ENCODE peak calls at places on chromosomes 1 and 21, in five cellular contexts. N, J, G, B and E are unnamed samples.

GRCh38 chr1:99590578-99591209 is 55.2 kb upstream of the PALMD start:
- DNase-seq in N (no peak), J (peak), G (no peak), B (peak), E (no peak)

GRCh38 chr1:153928245-153928644 is 5.5 kb upstream of the GATAD2B start:
- DNase-seq in N (no peak), J (no peak), G (no peak), B (no peak), E (no peak)

GRCh38 chr1:38724160-38725131 is 135.1 kb downstream of the RRAGC start:
- DNase-seq in N (no peak), J (no peak), G (no peak), B (no peak), E (no peak)

GRCh38 chr1:102071451-102071850 is 74.7 kb upstream of the OLFM3 start:
- DNase-seq in N (no peak), J (no peak), G (no peak), B (peak), E (no peak)

GRCh38 chr1:24960071-24960801 is 30.2 kb upstream of the RUNX3 start:
- DNase-seq in N (no peak), J (no peak), G (no peak), B (no peak), E (no peak)

GRCh38 chr1:10561955-10562354 is 87.2 kb downstream of the PEX14 start:
- DNase-seq in N (no peak), J (no peak), G (no peak), B (no peak), E (no peak)

GRCh38 chr1:160744287-160744857 is 5.3 kb downstream of the SLAMF7 start:
- DNase-seq in N (no peak), J (no peak), G (no peak), B (no peak), E (no peak)

GRCh38 chr1:171226757-171227370 is 21.4 kb upstream of the FMO1 start:
- DNase-seq in N (peak), J (no peak), G (no peak), B (peak), E (no peak)

GRCh38 chr1:234582626-234583354 is 27.2 kb downstream of the IRF2BP2 start:
- DNase-seq in N (no peak), J (no peak), G (no peak), B (peak), E (no peak)

GRCh38 chr1:22551591-22552370 is 11.5 kb upstream of the EPHA8 start:
- DNase-seq in N (no peak), J (no peak), G (no peak), B (peak), E (no peak)

GRCh38 chr1:239361403-239361802 is 25.0 kb upstream of the CHRM3 start:
- DNase-seq in N (no peak), J (no peak), G (no peak), B (no peak), E (peak)

GRCh38 chr21:44874497-44875331 is 1.2 kb upstream of the PTTG1IP start:
- DNase-seq in N (no peak), J (peak), G (peak), B (no peak), E (peak)

GRCh38 chr1:222464841-222465210 is 83.1 kb downstream of the HHIPL2 start:
- DNase-seq in N (peak), J (peak), G (no peak), B (peak), E (peak)

GRCh38 chr1:69315823-69316222 is 251.9 kb upstream of the LRRC7 start:
- DNase-seq in N (peak), J (no peak), G (no peak), B (no peak), E (no peak)

GRCh38 chr1:153395136-153395685 is 4.3 kb upstream of the S100A8 start:
- DNase-seq in N (peak), J (peak), G (no peak), B (no peak), E (no peak)

GRCh38 chr1:24861821-24862727 is 68.0 kb downstream of the RUNX3 start:
- DNase-seq in N (no peak), J (no peak), G (no peak), B (peak), E (no peak)

GRCh38 chr1:26037904-26038303 is 8.0 kb downstream of the SLC30A2 start:
- DNase-seq in N (no peak), J (no peak), G (no peak), B (no peak), E (no peak)

GRCh38 chr1:26035959-26036755 is 9.8 kb downstream of the SLC30A2 start:
- DNase-seq in N (peak), J (peak), G (peak), B (peak), E (peak)

GRCh38 chr1:26035203-26035958 is 10.5 kb downstream of the SLC30A2 start:
- DNase-seq in N (peak), J (peak), G (peak), B (peak), E (peak)

GRCh38 chr1:26038477-26038876 is 7.4 kb downstream of the SLC30A2 start:
- DNase-seq in N (no peak), J (no peak), G (no peak), B (no peak), E (no peak)

DNA sequence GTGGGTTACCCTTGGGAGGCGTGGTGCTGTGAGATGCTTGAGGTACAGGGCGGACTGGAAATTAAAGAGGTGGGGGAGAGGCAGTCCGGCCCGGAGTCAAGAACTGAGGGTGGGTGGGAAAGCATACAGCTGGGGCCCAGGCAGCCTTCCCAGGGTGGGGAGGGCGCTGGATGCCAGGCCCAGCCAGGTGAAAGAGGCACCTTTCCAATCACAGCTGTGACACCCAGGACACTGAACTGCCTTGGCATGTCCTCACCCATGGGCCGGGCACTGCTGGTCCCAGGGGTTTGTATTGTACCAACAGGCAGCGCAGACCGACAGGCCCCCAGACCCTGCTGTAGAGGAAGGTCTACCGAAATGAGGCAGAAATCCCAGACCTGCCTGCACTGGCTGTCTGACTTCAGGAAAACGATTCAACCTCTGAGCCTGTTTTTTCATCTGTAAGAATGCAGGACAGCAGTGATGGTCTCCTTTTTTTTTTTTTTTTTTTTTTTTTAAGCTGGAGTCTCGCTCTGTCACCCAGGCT is 9.1 kb downstream of the SLC30A2 start:
- DNase-seq in N (no peak), J (no peak), G (no peak), B (no peak), E (no peak)
- H3K27ac ChIP-seq in N (no peak), J (no peak), G (no peak), B (no peak), E (no peak)

GRCh38 chr1:70556541-70556940 is 145.5 kb downstream of the CTH start:
- DNase-seq in N (no peak), J (no peak), G (no peak), B (no peak), E (no peak)
- H3K27ac ChIP-seq in N (no peak), J (no peak), G (no peak), B (no peak), E (no peak)

GRCh38 chr1:93814795-93815737 is 63.9 kb downstream of the DNTTIP2 start:
- DNase-seq in N (no peak), J (no peak), G (no peak), B (no peak), E (no peak)
- H3K27ac ChIP-seq in N (no peak), J (no peak), G (no peak), B (peak), E (peak)

DNA sequence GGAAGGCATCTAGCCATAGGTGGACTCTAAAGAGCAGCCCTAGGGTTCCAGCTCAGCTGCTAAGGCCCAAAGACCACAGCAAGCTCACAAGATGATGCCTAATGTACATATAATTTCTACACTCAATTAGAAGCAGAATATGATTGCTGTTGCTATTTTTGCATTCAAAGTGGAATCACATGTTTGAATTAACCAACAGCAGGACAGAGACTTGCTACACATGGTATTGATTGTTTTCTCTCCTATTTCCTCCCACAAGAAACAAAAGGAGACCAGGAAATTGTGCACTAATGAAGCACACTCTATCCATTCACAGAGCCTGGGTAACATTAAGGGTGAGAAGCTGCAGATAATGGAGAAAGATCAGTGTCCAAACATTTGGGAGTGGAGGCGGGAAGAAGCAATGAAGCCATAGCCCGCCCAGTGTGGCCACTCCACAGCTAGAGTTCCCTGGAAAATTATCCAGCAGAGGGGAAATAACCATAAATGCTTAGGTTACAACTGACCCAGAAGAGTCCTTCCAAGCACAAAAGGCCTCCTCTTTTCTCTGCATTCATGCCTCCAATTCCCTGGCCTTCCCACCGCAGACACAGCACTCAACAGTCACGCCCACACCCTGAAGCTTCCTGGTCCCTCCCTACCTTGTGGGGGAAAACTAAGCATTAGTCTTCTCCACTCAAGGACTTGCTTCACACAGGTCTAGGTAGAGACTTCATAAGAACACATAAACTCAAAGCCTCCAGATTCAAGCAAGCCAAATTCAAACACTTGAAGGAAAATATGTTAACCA is 7.5 kb downstream of the CNN3 start:
- DNase-seq in N (no peak), J (no peak), G (no peak), B (no peak), E (no peak)
- H3K27ac ChIP-seq in N (no peak), J (no peak), G (no peak), B (no peak), E (no peak)

GRCh38 chr1:198637915-198638437 is 864 bp upstream of the PTPRC start:
- DNase-seq in N (no peak), J (no peak), G (no peak), B (no peak), E (no peak)

GRCh38 chr1:198638894-198639319 is at the start of gene PTPRC:
- DNase-seq in N (no peak), J (no peak), G (no peak), B (no peak), E (no peak)

GRCh38 chr1:198637157-198637556 is 1.7 kb upstream of the PTPRC start:
- DNase-seq in N (no peak), J (no peak), G (no peak), B (no peak), E (no peak)

GRCh38 chr1:198639581-198640235 is 868 bp downstream of the PTPRC start:
- DNase-seq in N (no peak), J (no peak), G (no peak), B (no peak), E (no peak)

DNA sequence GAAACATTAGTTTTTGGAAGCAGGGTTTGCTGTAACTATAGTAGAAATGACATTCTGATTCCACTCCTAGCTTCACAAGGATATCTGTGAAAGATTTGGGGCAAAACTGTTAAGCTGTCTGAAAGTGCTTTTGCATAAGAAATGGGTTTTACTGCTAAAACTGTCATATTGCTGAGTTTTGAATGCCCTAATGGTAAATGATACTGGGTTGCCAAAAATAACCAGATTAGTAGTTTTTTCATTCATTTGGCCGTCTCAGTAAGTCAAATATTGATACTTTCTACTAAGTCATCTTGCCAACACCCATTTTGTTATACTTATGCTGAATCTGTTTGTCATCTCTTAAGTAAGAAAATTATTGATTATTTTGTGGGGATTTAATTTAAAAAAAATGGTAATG is 399 bp upstream of the PTPRC start:
- DNase-seq in N (no peak), J (no peak), G (no peak), B (no peak), E (no peak)
- H3K27ac ChIP-seq in N (no peak), J (peak), G (no peak), B (no peak), E (peak)

GRCh38 chr21:37300114-37300746 is 33.1 kb upstream of the VPS26C start:
- DNase-seq in N (no peak), J (no peak), G (no peak), B (no peak), E (no peak)
- H3K27ac ChIP-seq in N (no peak), J (no peak), G (no peak), B (no peak), E (no peak)

DNA sequence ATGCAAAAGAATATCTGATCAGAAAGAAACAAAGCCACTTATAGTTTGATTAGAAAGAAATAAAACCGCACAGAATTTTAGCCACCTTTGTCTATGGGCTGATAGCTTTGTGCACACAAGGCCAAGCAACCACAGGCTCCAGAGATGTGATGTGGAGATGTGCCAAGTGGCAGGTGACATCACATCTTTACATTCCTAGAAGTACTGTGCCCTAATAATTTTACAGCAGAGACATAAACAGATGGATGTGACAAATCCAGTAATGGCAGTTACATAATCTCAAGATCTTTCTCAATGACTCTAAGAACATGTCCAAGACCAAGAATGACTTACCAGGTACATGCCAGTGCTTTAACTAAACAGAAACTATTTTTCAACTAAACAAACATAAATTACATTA is 159.5 kb downstream of the LTN1 start:
- DNase-seq in N (no peak), J (no peak), G (no peak), B (no peak), E (no peak)
- H3K27ac ChIP-seq in N (no peak), J (no peak), G (no peak), B (no peak), E (no peak)